ENCODE peak calls at places on chromosome 9, in ten cellular contexts. Q is A549, D is AG20443, R is foreskin keratinocyte, B is COLO829, O is ELF-1, F is colonic mucosa, E is NCI-H1092, K is cardiac muscle cell, A is uterus. S is an unnamed sample.

GRCh38 chr9:114614373-114614772 is 3.3 kb downstream of the TMEM268 start:
- DNase-seq in Q (no peak), D (no peak), R (no peak), B (no peak), O (no peak), F (no peak), E (no peak), K (no peak), A (no peak), S (no peak)

GRCh38 chr9:98726735-98727134 is 18.0 kb upstream of the GABBR2 start:
- DNase-seq in Q (no peak), D (peak; percentile 66), R (no peak), B (no peak), O (no peak), F (no peak), E (no peak), K (no peak), A (no peak), S (peak; percentile 31)

GRCh38 chr9:13688223-13688989 is 408.9 kb upstream of the MPDZ start:
- DNase-seq in Q (no peak), D (no peak), R (peak; percentile 37), B (no peak), O (peak; percentile 34), F (no peak), E (no peak), K (no peak), A (no peak), S (no peak)

GRCh38 chr9:123003467-123003866 is 30.0 kb upstream of the GPR21 start:
- DNase-seq in Q (no peak), D (no peak), R (no peak), B (no peak), O (no peak), F (no peak), E (no peak), K (no peak), A (no peak), S (peak; percentile 14)

GRCh38 chr9:132181796-132182521 is 20.1 kb downstream of the NTNG2 start:
- DNase-seq in Q (no peak), D (peak; percentile 50), R (no peak), B (peak; percentile 19), O (no peak), F (no peak), E (peak; percentile 63), K (no peak), A (peak; percentile 50), S (no peak)

GRCh38 chr9:4967521-4967920 is 17.6 kb upstream of the JAK2 start:
- DNase-seq in Q (no peak), D (peak; percentile 59), R (no peak), B (no peak), O (no peak), F (no peak), E (no peak), K (no peak), A (no peak), S (peak; percentile 43)

GRCh38 chr9:129458663-129459549 is 162.0 kb downstream of the C9orf50 start:
- DNase-seq in Q (no peak), D (no peak), R (no peak), B (no peak), O (peak; percentile 46), F (peak; percentile 52), E (peak; percentile 74), K (no peak), A (peak; percentile 70), S (no peak)

GRCh38 chr9:79254900-79255651 is 316.7 kb upstream of the TLE4 start:
- DNase-seq in Q (no peak), D (no peak), R (no peak), B (no peak), O (peak; percentile 25), F (no peak), E (no peak), K (no peak), A (no peak), S (no peak)